ENCODE peak calls at places on chromosomes 5 and 9, in six cellular contexts. N is IMR-90, F is OCI-LY7, D is prostate gland, T is GM23248, G is HCT116. C is an unnamed sample.
A peak's percentile ranks its signal among the peaks of the same experiment; 100 is the strongest.

GRCh38 chr9:15307523-15307841 is 466 bp upstream of the TTC39B start:
- DNase-seq in N (no peak), F (no peak), D (no peak), T (no peak), G (no peak), C (no peak)

GRCh38 chr5:116669261-116670049 is 94.8 kb upstream of the SEMA6A start:
- DNase-seq in N (no peak), F (no peak), D (no peak), T (no peak), G (no peak), C (no peak)

GRCh38 chr9:40884072-40884901 is 244.2 kb downstream of the FOXD4L6 start:
- DNase-seq in N (no peak), F (no peak), D (no peak), T (no peak), G (no peak), C (no peak)

GRCh38 chr5:112957970-112958773 is 18.4 kb upstream of the DCP2 start:
- DNase-seq in N (peak; percentile 98), F (no peak), D (peak; percentile 88), T (peak; percentile 98), G (peak; percentile 51), C (peak; percentile 43)

GRCh38 chr5:54993318-54993717 is 7.9 kb upstream of the ESM1 start:
- DNase-seq in N (peak; percentile 38), F (no peak), D (no peak), T (no peak), G (no peak), C (no peak)

GRCh38 chr9:114488398-114489129 is 16.7 kb downstream of the WHRN start:
- DNase-seq in N (no peak), F (no peak), D (no peak), T (no peak), G (no peak), C (peak; percentile 51)

GRCh38 chr5:173638126-173638525 is 21.7 kb upstream of the BOD1 start:
- DNase-seq in N (no peak), F (no peak), D (no peak), T (no peak), G (no peak), C (no peak)

GRCh38 chr5:155092318-155092717 is 78.8 kb downstream of the KIF4B start:
- DNase-seq in N (no peak), F (no peak), D (no peak), T (no peak), G (no peak), C (no peak)

GRCh38 chr9:75896193-75896592 is 5.7 kb downstream of the PCSK5 start:
- DNase-seq in N (no peak), F (no peak), D (no peak), T (no peak), G (no peak), C (no peak)

GRCh38 chr9:99722852-99723251 is 98.8 kb upstream of the NR4A3 start:
- DNase-seq in N (no peak), F (no peak), D (no peak), T (no peak), G (no peak), C (peak; percentile 2)

GRCh38 chr5:161442471-161442870 is 104.1 kb downstream of the GABRB2 start:
- DNase-seq in N (no peak), F (no peak), D (no peak), T (no peak), G (no peak), C (no peak)

GRCh38 chr5:141392429-141393198 is at the start of gene PCDHGA8:
- DNase-seq in N (peak; percentile 49), F (peak; percentile 41), D (no peak), T (peak; percentile 48), G (peak; percentile 21), C (no peak)

GRCh38 chr9:72477862-72478564 is 43.4 kb upstream of the TMC1 start:
- DNase-seq in N (peak; percentile 76), F (no peak), D (peak; percentile 44), T (peak; percentile 82), G (peak; percentile 86), C (peak; percentile 84)

GRCh38 chr9:104841601-104842106 is 77.7 kb downstream of the NIPSNAP3B start:
- DNase-seq in N (no peak), F (no peak), D (no peak), T (no peak), G (no peak), C (no peak)

GRCh38 chr5:87246046-87246445 is 21.6 kb upstream of the RASA1 start:
- DNase-seq in N (peak; percentile 30), F (no peak), D (no peak), T (peak; percentile 54), G (no peak), C (no peak)

GRCh38 chr9:102507044-102507687 is 488.0 kb upstream of the CYLC2 start:
- DNase-seq in N (no peak), F (no peak), D (no peak), T (no peak), G (no peak), C (no peak)

GRCh38 chr9:115650768-115651167 is 502.8 kb upstream of the PAPPA start:
- DNase-seq in N (peak; percentile 98), F (no peak), D (no peak), T (peak; percentile 89), G (no peak), C (no peak)

GRCh38 chr9:90547896-90548295 is 94.7 kb downstream of the DIRAS2 start:
- DNase-seq in N (no peak), F (peak; percentile 6), D (no peak), T (no peak), G (no peak), C (no peak)

GRCh38 chr5:181205402-181205734 is 372 bp upstream of the TRIM7 start:
- DNase-seq in N (no peak), F (no peak), D (no peak), T (no peak), G (no peak), C (no peak)

GRCh38 chr5:181204561-181205401 is at the start of gene TRIM7:
- DNase-seq in N (peak; percentile 20), F (no peak), D (no peak), T (peak; percentile 70), G (no peak), C (peak; percentile 37)

GRCh38 chr5:181207214-181207959 is 2.4 kb upstream of the TRIM7 start:
- DNase-seq in N (peak; percentile 93), F (peak; percentile 87), D (no peak), T (peak; percentile 91), G (peak; percentile 86), C (peak; percentile 71)

GRCh38 chr5:181203842-181204560 is 995 bp downstream of the TRIM7 start:
- DNase-seq in N (no peak), F (no peak), D (no peak), T (peak; percentile 33), G (no peak), C (no peak)

DNA sequence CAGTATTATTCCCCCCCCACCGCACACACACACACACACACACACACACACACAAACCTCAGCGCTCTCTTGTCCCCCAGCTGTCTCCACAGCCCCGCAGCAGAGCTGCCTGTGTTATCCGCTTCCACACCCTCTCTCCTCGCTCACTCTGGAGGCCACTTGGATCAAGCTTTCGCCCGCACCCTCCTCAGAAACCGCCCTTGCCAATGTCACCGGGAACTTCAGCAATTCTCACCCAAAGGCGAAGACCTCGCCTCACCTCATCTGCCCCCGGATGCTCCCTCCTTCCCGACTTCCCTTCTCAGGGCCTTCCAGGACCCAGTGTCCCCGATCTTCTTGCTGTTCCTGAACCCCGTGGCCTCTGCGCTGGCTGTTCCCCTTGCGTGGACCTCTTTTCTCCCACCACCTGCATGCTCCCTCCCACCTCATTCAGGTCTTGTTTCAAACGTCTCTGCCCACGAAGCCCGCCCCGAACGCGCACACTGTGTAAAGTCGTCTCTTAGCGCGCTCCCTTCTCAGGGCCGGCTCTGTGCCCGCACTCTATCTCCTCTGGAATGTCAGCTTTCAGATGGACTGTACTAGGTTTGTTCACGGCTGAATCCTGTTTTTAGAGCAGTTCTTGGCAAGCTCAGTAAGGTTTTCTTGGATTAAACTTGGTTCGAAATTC is 872 bp upstream of the TRIM7 start:
- DNase-seq in N (peak; percentile 21), F (no peak), D (no peak), T (no peak), G (no peak), C (no peak)
- H3K4me3 ChIP-seq in N (no peak overlapping the region), F (peak overlapping the region; percentile 79), D (peak overlapping the region; percentile 53), T (peak overlapping the region; percentile 77), G (peak overlapping the region; percentile 70), C (peak overlapping the region; percentile 4)

DNA sequence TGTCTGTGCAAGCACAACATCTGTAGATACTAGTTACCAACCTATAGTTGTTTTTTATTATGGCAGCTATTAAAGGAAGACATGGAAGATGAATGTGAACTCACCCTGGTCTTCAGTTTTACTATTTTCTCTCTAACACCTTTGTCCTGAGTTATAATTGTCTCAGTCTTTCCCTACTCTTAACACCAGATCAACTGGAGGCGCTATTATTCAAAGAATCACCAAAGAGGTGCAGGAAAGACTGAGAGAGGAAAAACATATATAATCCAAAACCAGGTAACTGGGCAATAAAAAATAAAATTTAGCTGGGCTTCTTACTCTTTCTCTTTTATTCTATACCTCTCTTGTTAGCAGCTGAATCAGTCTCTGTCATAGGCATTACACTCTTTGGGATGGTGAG is 134.2 kb upstream of the C6 start:
- DNase-seq in N (no peak), F (no peak), D (no peak), T (no peak), G (no peak), C (peak; percentile 4)
- H3K36me3 ChIP-seq in N (no peaks in the 10 kb centered on the region), F (no peaks in the 10 kb centered on the region), D (no peaks in the 10 kb centered on the region), T (no peaks in the 10 kb centered on the region), G (no peaks in the 10 kb centered on the region), C (no peaks in the 10 kb centered on the region)

GRCh38 chr9:133890583-133890982 is 101.5 kb downstream of the VAV2 start:
- DNase-seq in N (no peak), F (no peak), D (no peak), T (no peak), G (no peak), C (no peak)

GRCh38 chr9:133894377-133895321 is 97.5 kb downstream of the VAV2 start:
- DNase-seq in N (no peak), F (no peak), D (no peak), T (no peak), G (no peak), C (no peak)

GRCh38 chr9:133891741-133892140 is 100.4 kb downstream of the VAV2 start:
- DNase-seq in N (no peak), F (no peak), D (no peak), T (no peak), G (no peak), C (no peak)

GRCh38 chr9:133893191-133893994 is 98.7 kb downstream of the VAV2 start:
- DNase-seq in N (no peak), F (no peak), D (no peak), T (no peak), G (no peak), C (peak; percentile 28)

GRCh38 chr9:133892193-133892920 is 99.8 kb downstream of the VAV2 start:
- DNase-seq in N (no peak), F (no peak), D (no peak), T (no peak), G (no peak), C (peak; percentile 59)
- H3K27ac ChIP-seq in N (no peak overlapping the region), F (no peak overlapping the region), D (no peak overlapping the region), T (no peak overlapping the region), G (no peak overlapping the region), C (peak overlapping the region; percentile 70)

GRCh38 chr5:123811771-123812170 is 299.8 kb downstream of the CSNK1G3 start:
- DNase-seq in N (no peak), F (no peak), D (no peak), T (no peak), G (no peak), C (no peak)

GRCh38 chr5:123813937-123814624 is 302.1 kb downstream of the CSNK1G3 start:
- DNase-seq in N (peak; percentile 25), F (peak; percentile 22), D (no peak), T (peak; percentile 35), G (no peak), C (peak; percentile 13)

GRCh38 chr5:123817267-123817666 is 305.3 kb downstream of the CSNK1G3 start:
- DNase-seq in N (no peak), F (no peak), D (no peak), T (no peak), G (no peak), C (no peak)

GRCh38 chr5:123813251-123813650 is 301.3 kb downstream of the CSNK1G3 start:
- DNase-seq in N (no peak), F (no peak), D (no peak), T (no peak), G (no peak), C (no peak)

GRCh38 chr5:123814796-123815479 is 303.0 kb downstream of the CSNK1G3 start:
- DNase-seq in N (peak; percentile 18), F (no peak), D (no peak), T (peak; percentile 13), G (no peak), C (no peak)
- H3K4me3 ChIP-seq in N (no peak overlapping the region), F (no peak overlapping the region), D (no peak overlapping the region), T (no peak overlapping the region), G (no peak overlapping the region), C (no peak overlapping the region)